ENCODE peak calls at places on chromosomes 16 and 17, in six cellular contexts. One of them, this sample, is unnamed.
A peak's percentile ranks its signal among the peaks of the same experiment; 100 is the strongest.

GRCh38 chr17:66365903-66366302 is 63.5 kb downstream of the PRKCA start:
- DNase-seq in foreskin fibroblast: no peak
- DNase-seq in GM12865: no peak
- DNase-seq in GM12864: no peak
- DNase-seq in SK-N-SH: no peak
- DNase-seq in NB4: no peak
- DNase-seq in this sample: no peak

GRCh38 chr17:41329279-41329925 is 13.9 kb upstream of the KRTAP17-1 start:
- DNase-seq in SK-N-SH: peak; percentile 70
- DNase-seq in GM12865: no peak
- DNase-seq in NB4: peak; percentile 41
- DNase-seq in GM12864: no peak
- DNase-seq in foreskin fibroblast: peak; percentile 85
- DNase-seq in this sample: peak; percentile 52

GRCh38 chr17:44097110-44097810 is 26.2 kb downstream of the HDAC5 start:
- DNase-seq in foreskin fibroblast: peak; percentile 83
- DNase-seq in NB4: peak; percentile 43
- DNase-seq in SK-N-SH: no peak
- DNase-seq in GM12864: no peak
- DNase-seq in GM12865: no peak
- DNase-seq in this sample: peak; percentile 67

GRCh38 chr16:11047057-11047456 is 102.7 kb downstream of the CLEC16A start:
- DNase-seq in GM12865: no peak
- DNase-seq in SK-N-SH: peak; percentile 54
- DNase-seq in GM12864: no peak
- DNase-seq in foreskin fibroblast: peak; percentile 88
- DNase-seq in NB4: no peak
- DNase-seq in this sample: no peak

GRCh38 chr16:56987692-56988091 is 1.7 kb upstream of the NLRC5 start:
- DNase-seq in GM12864: no peak
- DNase-seq in NB4: no peak
- DNase-seq in SK-N-SH: no peak
- DNase-seq in foreskin fibroblast: no peak
- DNase-seq in GM12865: no peak
- DNase-seq in this sample: peak; percentile 17

GRCh38 chr16:84652565-84652964 is 4.3 kb downstream of the KLHL36 start:
- DNase-seq in NB4: no peak
- DNase-seq in SK-N-SH: no peak
- DNase-seq in GM12864: no peak
- DNase-seq in foreskin fibroblast: no peak
- DNase-seq in GM12865: no peak
- DNase-seq in this sample: no peak

GRCh38 chr16:65740716-65741115 is 618.9 kb upstream of the CDH11 start:
- DNase-seq in GM12865: no peak
- DNase-seq in SK-N-SH: no peak
- DNase-seq in GM12864: no peak
- DNase-seq in foreskin fibroblast: no peak
- DNase-seq in NB4: no peak
- DNase-seq in this sample: no peak

GRCh38 chr17:39777534-39778365 is 40.0 kb downstream of the GRB7 start:
- DNase-seq in GM12865: peak; percentile 88
- DNase-seq in GM12864: no peak
- DNase-seq in NB4: no peak
- DNase-seq in SK-N-SH: no peak
- DNase-seq in foreskin fibroblast: no peak
- DNase-seq in this sample: no peak

GRCh38 chr17:77455111-77455877 is 314.5 kb downstream of the SEC14L1 start:
- DNase-seq in SK-N-SH: no peak
- DNase-seq in GM12865: peak; percentile 64
- DNase-seq in NB4: no peak
- DNase-seq in GM12864: no peak
- DNase-seq in foreskin fibroblast: no peak
- DNase-seq in this sample: no peak

GRCh38 chr17:44345497-44346026 is 460 bp downstream of the GRN start:
- DNase-seq in NB4: peak; percentile 78
- DNase-seq in foreskin fibroblast: peak; percentile 81
- DNase-seq in GM12864: no peak
- DNase-seq in SK-N-SH: peak; percentile 81
- DNase-seq in GM12865: peak; percentile 73
- DNase-seq in this sample: peak; percentile 72

GRCh38 chr17:44253021-44253420 is 14.9 kb downstream of the SLC4A1 start:
- DNase-seq in GM12865: no peak
- DNase-seq in NB4: no peak
- DNase-seq in foreskin fibroblast: no peak
- DNase-seq in GM12864: no peak
- DNase-seq in SK-N-SH: no peak
- DNase-seq in this sample: no peak

GRCh38 chr16:8589293-8590160 is 784 bp downstream of the TMEM114 start:
- DNase-seq in NB4: no peak
- DNase-seq in GM12865: no peak
- DNase-seq in GM12864: no peak
- DNase-seq in foreskin fibroblast: no peak
- DNase-seq in SK-N-SH: peak; percentile 76
- DNase-seq in this sample: no peak

DNA sequence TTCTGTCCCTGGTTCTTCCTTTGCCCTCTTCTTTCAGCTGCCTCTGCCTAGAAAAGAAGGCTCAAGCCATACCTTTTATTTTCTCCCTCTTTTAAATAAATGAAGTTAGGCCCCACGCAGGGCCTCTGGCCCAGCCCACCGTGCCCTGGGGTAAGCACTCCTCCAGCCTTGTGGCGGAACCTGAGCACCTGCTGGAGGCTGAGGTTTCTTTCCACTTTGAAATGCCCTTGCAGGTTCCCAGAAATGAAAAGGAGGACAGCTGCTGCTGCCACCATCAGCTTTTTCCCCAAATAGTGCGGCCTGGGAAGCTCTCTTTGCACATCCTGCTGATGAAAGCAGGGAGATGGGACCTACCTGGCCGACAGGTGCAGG is 139.4 kb downstream of the CCDC182 start:
- DNase-seq in foreskin fibroblast: no peak
- DNase-seq in GM12865: no peak
- DNase-seq in NB4: no peak
- DNase-seq in SK-N-SH: no peak
- DNase-seq in GM12864: no peak
- DNase-seq in this sample: no peak
- H3K4me3 ChIP-seq in foreskin fibroblast: no peak overlapping the region
- H3K4me3 ChIP-seq in GM12865: no peak overlapping the region
- H3K4me3 ChIP-seq in NB4: no peak overlapping the region
- H3K4me3 ChIP-seq in SK-N-SH: no peak overlapping the region
- H3K4me3 ChIP-seq in GM12864: no peak overlapping the region
- H3K4me3 ChIP-seq in this sample: no peak overlapping the region

GRCh38 chr17:12688382-12688781 is 22.7 kb downstream of the MYOCD start:
- DNase-seq in SK-N-SH: no peak
- DNase-seq in GM12864: no peak
- DNase-seq in NB4: no peak
- DNase-seq in foreskin fibroblast: no peak
- DNase-seq in GM12865: no peak
- DNase-seq in this sample: no peak

GRCh38 chr17:12680993-12681392 is 15.3 kb downstream of the MYOCD start:
- DNase-seq in GM12865: no peak
- DNase-seq in NB4: no peak
- DNase-seq in SK-N-SH: no peak
- DNase-seq in foreskin fibroblast: no peak
- DNase-seq in GM12864: no peak
- DNase-seq in this sample: no peak

GRCh38 chr17:12680407-12680897 is 14.8 kb downstream of the MYOCD start:
- DNase-seq in GM12865: no peak
- DNase-seq in GM12864: no peak
- DNase-seq in NB4: no peak
- DNase-seq in foreskin fibroblast: peak; percentile 10
- DNase-seq in SK-N-SH: no peak
- DNase-seq in this sample: no peak

GRCh38 chr17:12686486-12686885 is 20.8 kb downstream of the MYOCD start:
- DNase-seq in GM12864: no peak
- DNase-seq in foreskin fibroblast: no peak
- DNase-seq in NB4: no peak
- DNase-seq in SK-N-SH: no peak
- DNase-seq in GM12865: no peak
- DNase-seq in this sample: no peak

DNA sequence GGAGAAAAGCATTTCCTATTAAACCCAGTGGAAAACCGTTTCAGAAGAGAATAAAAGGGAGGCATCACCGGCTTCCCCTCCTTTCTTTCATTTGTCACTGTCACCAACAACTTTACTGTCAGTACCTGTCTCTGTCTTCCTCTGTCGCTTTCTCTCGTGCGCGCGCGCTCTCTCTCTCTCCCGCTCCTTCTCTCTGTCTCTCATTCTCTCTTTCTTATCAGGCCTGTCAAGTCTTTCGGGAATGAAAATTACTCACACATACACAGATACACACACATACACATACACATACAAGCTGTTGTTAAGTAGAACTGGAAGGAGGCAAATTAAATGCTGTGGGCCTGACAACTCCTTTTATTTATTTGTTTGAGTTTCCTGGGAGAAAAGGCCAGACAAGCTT is 17.6 kb downstream of the MYOCD start:
- DNase-seq in GM12864: no peak
- DNase-seq in GM12865: no peak
- DNase-seq in NB4: no peak
- DNase-seq in SK-N-SH: no peak
- DNase-seq in foreskin fibroblast: no peak
- DNase-seq in this sample: no peak
- H3K4me3 ChIP-seq in GM12864: no peak overlapping the region
- H3K4me3 ChIP-seq in GM12865: no peak overlapping the region
- H3K4me3 ChIP-seq in NB4: no peak overlapping the region
- H3K4me3 ChIP-seq in SK-N-SH: no peak overlapping the region
- H3K4me3 ChIP-seq in foreskin fibroblast: no peak overlapping the region
- H3K4me3 ChIP-seq in this sample: no peak overlapping the region

DNA sequence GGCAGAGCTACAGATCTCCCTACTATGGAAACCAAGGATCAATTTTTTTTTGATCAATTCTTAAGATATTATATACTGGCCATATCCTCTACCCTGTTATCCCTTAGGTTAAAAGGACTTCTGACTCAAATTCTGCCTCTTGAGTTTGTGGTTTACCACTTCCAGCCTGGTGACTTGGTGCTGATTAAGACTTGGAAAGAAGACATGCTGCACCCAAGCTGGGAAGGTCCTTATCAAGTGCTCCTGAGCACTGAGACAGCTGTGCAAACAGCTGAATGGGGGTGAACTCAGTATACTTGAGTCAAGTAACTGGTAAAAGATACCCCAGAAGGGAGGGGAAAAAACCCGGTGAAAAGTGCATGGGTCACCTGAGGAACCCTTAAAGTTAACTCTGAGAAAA is 20.5 kb upstream of the SPACA3 start:
- DNase-seq in foreskin fibroblast: peak; percentile 9
- DNase-seq in NB4: peak; percentile 19
- DNase-seq in GM12865: peak; percentile 84
- DNase-seq in SK-N-SH: no peak
- DNase-seq in GM12864: peak; percentile 86
- DNase-seq in this sample: no peak
- H3K4me3 ChIP-seq in foreskin fibroblast: no peak overlapping the region
- H3K4me3 ChIP-seq in NB4: no peak overlapping the region
- H3K4me3 ChIP-seq in GM12865: no peak overlapping the region
- H3K4me3 ChIP-seq in SK-N-SH: no peak overlapping the region
- H3K4me3 ChIP-seq in GM12864: no peak overlapping the region
- H3K4me3 ChIP-seq in this sample: no peak overlapping the region

GRCh38 chr17:75634376-75634740 is 1.1 kb downstream of the SMIM5 start:
- DNase-seq in GM12865: no peak
- DNase-seq in GM12864: no peak
- DNase-seq in foreskin fibroblast: no peak
- DNase-seq in NB4: no peak
- DNase-seq in SK-N-SH: peak; percentile 41
- DNase-seq in this sample: no peak
- H3K4me3 ChIP-seq in GM12865: no peak overlapping the region
- H3K4me3 ChIP-seq in GM12864: no peak overlapping the region
- H3K4me3 ChIP-seq in foreskin fibroblast: no peak overlapping the region
- H3K4me3 ChIP-seq in NB4: no peak overlapping the region
- H3K4me3 ChIP-seq in SK-N-SH: no peak overlapping the region
- H3K4me3 ChIP-seq in this sample: no peak overlapping the region

DNA sequence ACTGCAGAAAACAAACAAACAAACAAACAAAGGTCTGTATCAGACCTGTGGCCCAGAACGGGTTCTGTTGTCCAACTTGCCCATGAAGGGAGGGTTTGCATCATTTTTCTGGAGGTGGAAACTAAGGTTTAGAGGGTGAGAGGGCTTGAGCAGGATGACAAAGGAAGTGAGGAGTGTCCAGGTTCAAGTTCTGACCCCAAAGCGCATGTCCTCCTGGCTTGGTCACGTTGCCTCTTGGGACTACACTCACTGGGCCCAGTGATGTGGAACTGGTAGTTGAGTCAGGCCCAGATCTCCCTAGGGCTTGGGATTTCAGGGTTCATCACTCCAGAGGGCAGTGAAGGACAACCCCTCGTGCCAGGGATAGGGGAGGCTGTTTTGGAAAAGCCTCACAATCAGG is 1.8 kb downstream of the SREBF1 start:
- DNase-seq in SK-N-SH: no peak
- DNase-seq in GM12864: no peak
- DNase-seq in GM12865: no peak
- DNase-seq in NB4: no peak
- DNase-seq in foreskin fibroblast: no peak
- DNase-seq in this sample: no peak
- H3K4me3 ChIP-seq in SK-N-SH: no peak overlapping the region
- H3K4me3 ChIP-seq in GM12864: peak overlapping the region; percentile 90
- H3K4me3 ChIP-seq in GM12865: peak overlapping the region; percentile 80
- H3K4me3 ChIP-seq in NB4: peak overlapping the region; percentile 80
- H3K4me3 ChIP-seq in foreskin fibroblast: peak overlapping the region; percentile 89
- H3K4me3 ChIP-seq in this sample: no peak overlapping the region

GRCh38 chr17:79738643-79739042 is 7.9 kb downstream of the ENPP7 start:
- DNase-seq in GM12865: no peak
- DNase-seq in SK-N-SH: no peak
- DNase-seq in GM12864: no peak
- DNase-seq in NB4: no peak
- DNase-seq in foreskin fibroblast: no peak
- DNase-seq in this sample: no peak
- H3K4me3 ChIP-seq in GM12865: no peak overlapping the region
- H3K4me3 ChIP-seq in SK-N-SH: no peak overlapping the region
- H3K4me3 ChIP-seq in GM12864: no peak overlapping the region
- H3K4me3 ChIP-seq in NB4: no peak overlapping the region
- H3K4me3 ChIP-seq in foreskin fibroblast: no peak overlapping the region
- H3K4me3 ChIP-seq in this sample: no peak overlapping the region

This sample was measured in aorta.